ENCODE peak calls at places on chromosome 1, in nine cellular contexts. A is stimulated activated CD8-positive, alpha-beta memory T cell treated with anti-CD3 and anti-CD28 coated beads, Interleukin-12 subunit alpha, Interleukin-12 subunit beta, amount 100 ng/mL, for 1 hour; H is HFFc6; B is fibroblast of the aortic adventitia; X is Peyer's patch; Y is stimulated activated CD4-positive, alpha-beta T cell treated with anti-CD3 and anti-CD28 coated beads, Interleukin-2, amount 100 ng/mL, for 48 hours; T is NCI-H69; P is naive thymus-derived CD4-positive, alpha-beta T cell; O is mesendoderm. J is an unnamed sample.

GRCh38 chr1:114490235-114490634 is 20.8 kb downstream of the TRIM33 start:
- DNase-seq in Y (no peak), X (no peak), A (no peak), P (no peak), H (no peak), O (no peak), B (peak), T (no peak), J (no peak)

GRCh38 chr1:207335695-207336363 is 14.4 kb downstream of the CD55 start:
- DNase-seq in X (peak), T (no peak), O (peak), P (no peak), Y (no peak), H (no peak), A (no peak), B (no peak), J (peak)

GRCh38 chr1:208149776-208150514 is 94.2 kb downstream of the PLXNA2 start:
- DNase-seq in X (peak), P (no peak), O (peak), H (no peak), A (no peak), B (no peak), T (peak), Y (no peak), J (peak)

GRCh38 chr1:209733409-209734192 is 22.3 kb upstream of the TRAF3IP3 start:
- DNase-seq in Y (no peak), T (no peak), H (peak), A (no peak), O (no peak), B (peak), P (no peak), X (no peak), J (peak)

GRCh38 chr1:235710665-235711064 is 61.1 kb upstream of the GNG4 start:
- DNase-seq in P (no peak), H (no peak), T (peak), A (no peak), Y (no peak), O (no peak), X (no peak), B (no peak), J (no peak)

GRCh38 chr1:171434717-171435346 is 50.5 kb upstream of the PRRC2C start:
- DNase-seq in B (peak), A (no peak), T (peak), Y (peak), X (no peak), P (no peak), O (no peak), H (peak), J (peak)

GRCh38 chr1:10471411-10472219 is 714 bp downstream of the DFFA start:
- DNase-seq in T (peak), Y (no peak), O (peak), P (no peak), X (no peak), B (peak), H (peak), A (no peak), J (no peak)

GRCh38 chr1:33735624-33736023 is 128.3 kb upstream of the HMGB4 start:
- DNase-seq in A (no peak), X (no peak), H (peak), P (no peak), T (no peak), B (peak), O (no peak), Y (no peak), J (no peak)

GRCh38 chr1:110065841-110066240 is 4.6 kb downstream of the ALX3 start:
- DNase-seq in B (no peak), X (no peak), Y (no peak), P (no peak), O (no peak), T (no peak), A (no peak), H (peak), J (no peak)